ENCODE peak calls at places on chromosomes 2 and 18, in six cellular contexts. One of them, this sample, is unnamed.
A peak's percentile ranks its signal among the peaks of the same experiment; 100 is the strongest.

GRCh38 chr2:236627193-236627592 is 57.6 kb downstream of the ACKR3 start:
- DNase-seq in cardiac fibroblast: no peak
- DNase-seq in HTR-8/SVneo: no peak
- DNase-seq in iPS DF 19.7: no peak
- DNase-seq in GDM1: no peak
- DNase-seq in sigmoid colon: peak; percentile 48
- DNase-seq in this sample: no peak

GRCh38 chr2:85999131-85999831 is 106.4 kb downstream of the POLR1A start:
- DNase-seq in iPS DF 19.7: no peak
- DNase-seq in sigmoid colon: no peak
- DNase-seq in cardiac fibroblast: peak; percentile 56
- DNase-seq in HTR-8/SVneo: no peak
- DNase-seq in GDM1: peak; percentile 40
- DNase-seq in this sample: peak; percentile 22

GRCh38 chr2:42768706-42769256 is 4.8 kb upstream of the OXER1 start:
- DNase-seq in HTR-8/SVneo: no peak
- DNase-seq in GDM1: no peak
- DNase-seq in cardiac fibroblast: no peak
- DNase-seq in sigmoid colon: no peak
- DNase-seq in iPS DF 19.7: no peak
- DNase-seq in this sample: no peak

GRCh38 chr2:144357623-144358400 is 162.1 kb downstream of the ZEB2 start:
- DNase-seq in cardiac fibroblast: peak; percentile 95
- DNase-seq in HTR-8/SVneo: peak; percentile 70
- DNase-seq in GDM1: no peak
- DNase-seq in sigmoid colon: no peak
- DNase-seq in iPS DF 19.7: no peak
- DNase-seq in this sample: no peak

GRCh38 chr18:22681912-22682311 is 251.2 kb upstream of the RBBP8 start:
- DNase-seq in HTR-8/SVneo: no peak
- DNase-seq in GDM1: no peak
- DNase-seq in sigmoid colon: no peak
- DNase-seq in iPS DF 19.7: no peak
- DNase-seq in cardiac fibroblast: no peak
- DNase-seq in this sample: no peak

GRCh38 chr18:73150199-73150598 is 282.4 kb upstream of the NETO1 start:
- DNase-seq in cardiac fibroblast: no peak
- DNase-seq in GDM1: no peak
- DNase-seq in sigmoid colon: no peak
- DNase-seq in iPS DF 19.7: peak; percentile 2
- DNase-seq in HTR-8/SVneo: no peak
- DNase-seq in this sample: no peak

GRCh38 chr2:106160786-106161261 is 33.3 kb downstream of the UXS1 start:
- DNase-seq in GDM1: peak; percentile 48
- DNase-seq in iPS DF 19.7: no peak
- DNase-seq in sigmoid colon: no peak
- DNase-seq in HTR-8/SVneo: no peak
- DNase-seq in cardiac fibroblast: no peak
- DNase-seq in this sample: no peak

GRCh38 chr2:15298769-15299168 is 262.4 kb downstream of the NBAS start:
- DNase-seq in GDM1: no peak
- DNase-seq in sigmoid colon: peak; percentile 86
- DNase-seq in iPS DF 19.7: no peak
- DNase-seq in HTR-8/SVneo: no peak
- DNase-seq in cardiac fibroblast: peak; percentile 77
- DNase-seq in this sample: no peak

GRCh38 chr2:219517954-219518778 is 3.9 kb downstream of the ASIC4 start:
- DNase-seq in cardiac fibroblast: no peak
- DNase-seq in GDM1: no peak
- DNase-seq in sigmoid colon: no peak
- DNase-seq in iPS DF 19.7: no peak
- DNase-seq in HTR-8/SVneo: no peak
- DNase-seq in this sample: no peak

GRCh38 chr2:29954316-29954715 is 32.9 kb upstream of the ALK start:
- DNase-seq in iPS DF 19.7: no peak
- DNase-seq in HTR-8/SVneo: no peak
- DNase-seq in cardiac fibroblast: no peak
- DNase-seq in sigmoid colon: no peak
- DNase-seq in GDM1: no peak
- DNase-seq in this sample: no peak

GRCh38 chr2:225030089-225030653 is 12.1 kb downstream of the DOCK10 start:
- DNase-seq in sigmoid colon: no peak
- DNase-seq in iPS DF 19.7: no peak
- DNase-seq in cardiac fibroblast: no peak
- DNase-seq in HTR-8/SVneo: no peak
- DNase-seq in GDM1: no peak
- DNase-seq in this sample: no peak

GRCh38 chr2:173354073-173354600 is 535 bp upstream of the CDCA7 start:
- DNase-seq in iPS DF 19.7: no peak
- DNase-seq in cardiac fibroblast: no peak
- DNase-seq in HTR-8/SVneo: peak; percentile 68
- DNase-seq in GDM1: no peak
- DNase-seq in sigmoid colon: no peak
- DNase-seq in this sample: no peak

GRCh38 chr2:46841621-46842020 is 74.0 kb downstream of the MCFD2 start:
- DNase-seq in GDM1: peak; percentile 26
- DNase-seq in HTR-8/SVneo: no peak
- DNase-seq in iPS DF 19.7: no peak
- DNase-seq in sigmoid colon: no peak
- DNase-seq in cardiac fibroblast: no peak
- DNase-seq in this sample: no peak

GRCh38 chr2:150916997-150917396 is 344.7 kb downstream of the RBM43 start:
- DNase-seq in sigmoid colon: no peak
- DNase-seq in GDM1: no peak
- DNase-seq in cardiac fibroblast: no peak
- DNase-seq in HTR-8/SVneo: no peak
- DNase-seq in iPS DF 19.7: no peak
- DNase-seq in this sample: no peak

GRCh38 chr2:138476940-138477339 is 24.6 kb upstream of the SPOPL start:
- DNase-seq in HTR-8/SVneo: no peak
- DNase-seq in iPS DF 19.7: no peak
- DNase-seq in cardiac fibroblast: no peak
- DNase-seq in sigmoid colon: no peak
- DNase-seq in GDM1: no peak
- DNase-seq in this sample: no peak

GRCh38 chr2:133641497-133641896 is 73.2 kb upstream of the NCKAP5 start:
- DNase-seq in HTR-8/SVneo: no peak
- DNase-seq in iPS DF 19.7: peak; percentile 48
- DNase-seq in GDM1: no peak
- DNase-seq in cardiac fibroblast: no peak
- DNase-seq in sigmoid colon: no peak
- DNase-seq in this sample: no peak

GRCh38 chr18:79918089-79919011 is 33.1 kb downstream of the SLC66A2 start:
- DNase-seq in GDM1: no peak
- DNase-seq in sigmoid colon: peak; percentile 37
- DNase-seq in iPS DF 19.7: no peak
- DNase-seq in cardiac fibroblast: no peak
- DNase-seq in HTR-8/SVneo: no peak
- DNase-seq in this sample: no peak

This sample was measured in CD8-positive, alpha-beta memory T cell.